ENCODE peak calls at places on chromosomes 4 and X, in nine cellular contexts. H is mesendoderm, L is GM06990, Q is heart right ventricle, X is choroid plexus epithelial cell, W is kidney, Y is OCI-LY7, G is IMR-90, A is uterus. Z is an unnamed sample.

GRCh38 chr4:3368841-3369760 is 72.7 kb upstream of the HGFAC start:
- DNase-seq in H (peak; percentile 18), L (no peak), Q (no peak), X (no peak), W (no peak), Y (no peak), G (no peak), A (no peak), Z (no peak)

GRCh38 chr4:22090655-22091350 is 142.2 kb upstream of the KCNIP4 start:
- DNase-seq in H (no peak), L (no peak), Q (no peak), X (no peak), W (no peak), Y (no peak), G (no peak), A (no peak), Z (no peak)

GRCh38 chr4:77699731-77700210 is 94.2 kb downstream of the CXCL13 start:
- DNase-seq in H (peak; percentile 93), L (no peak), Q (no peak), X (peak; percentile 95), W (no peak), Y (peak; percentile 9), G (peak; percentile 93), A (no peak), Z (no peak)

GRCh38 chrX:129574214-129574613 is 34.2 kb downstream of the OCRL start:
- DNase-seq in H (no peak), L (no peak), Q (no peak), X (no peak), W (no peak), Y (no peak), G (no peak), A (no peak), Z (no peak)

GRCh38 chr4:40702800-40703151 is 47.0 kb upstream of the NSUN7 start:
- DNase-seq in H (no peak), L (no peak), Q (no peak), X (no peak), W (no peak), Y (no peak), G (no peak), A (no peak), Z (no peak)

GRCh38 chrX:64379924-64380323 is 15.3 kb downstream of the MTMR8 start:
- DNase-seq in H (no peak), L (no peak), Q (no peak), X (no peak), W (no peak), Y (no peak), G (no peak), A (no peak), Z (no peak)

GRCh38 chr4:72216539-72217277 is 184.9 kb downstream of the NPFFR2 start:
- DNase-seq in H (no peak), L (no peak), Q (no peak), X (no peak), W (peak; percentile 58), Y (no peak), G (no peak), A (no peak), Z (no peak)

GRCh38 chrX:77298296-77298695 is 148.9 kb upstream of the FGF16 start:
- DNase-seq in H (no peak), L (no peak), Q (no peak), X (no peak), W (no peak), Y (no peak), G (no peak), A (no peak), Z (no peak)

GRCh38 chrX:39773923-39774803 is 323.6 kb downstream of the BCOR start:
- DNase-seq in H (no peak), L (no peak), Q (no peak), X (peak; percentile 50), W (no peak), Y (no peak), G (peak; percentile 28), A (no peak), Z (no peak)

GRCh38 chr4:41934813-41935651 is at the start of gene TMEM33:
- DNase-seq in H (peak; percentile 96), L (peak; percentile 86), Q (peak; percentile 90), X (peak; percentile 85), W (peak; percentile 90), Y (peak; percentile 90), G (peak; percentile 79), A (peak; percentile 84), Z (peak; percentile 87)

GRCh38 chr4:78121338-78121904 is 64.3 kb downstream of the FRAS1 start:
- DNase-seq in H (no peak), L (no peak), Q (peak; percentile 48), X (no peak), W (no peak), Y (no peak), G (no peak), A (no peak), Z (no peak)

GRCh38 chrX:12526296-12526695 is 264.9 kb upstream of the PRPS2 start:
- DNase-seq in H (peak; percentile 18), L (no peak), Q (no peak), X (no peak), W (no peak), Y (no peak), G (no peak), A (no peak), Z (no peak)

GRCh38 chr4:150253965-150254364 is 175.7 kb downstream of the DCLK2 start:
- DNase-seq in H (no peak), L (no peak), Q (no peak), X (no peak), W (peak; percentile 47), Y (no peak), G (no peak), A (no peak), Z (no peak)

GRCh38 chr4:105128208-105128607 is 18.5 kb upstream of the TET2 start:
- DNase-seq in H (no peak), L (no peak), Q (no peak), X (no peak), W (no peak), Y (no peak), G (no peak), A (no peak), Z (no peak)

GRCh38 chr4:184680698-184681097 is 31.2 kb downstream of the PRIMPOL start:
- DNase-seq in H (no peak), L (no peak), Q (no peak), X (no peak), W (no peak), Y (no peak), G (no peak), A (no peak), Z (no peak)

GRCh38 chr4:186204103-186204559 is 12.8 kb downstream of the CYP4V2 start:
- DNase-seq in H (peak; percentile 6), L (peak; percentile 72), Q (no peak), X (peak; percentile 74), W (no peak), Y (no peak), G (peak; percentile 85), A (no peak), Z (no peak)

GRCh38 chr4:83850435-83850834 is 314.5 kb downstream of the GPAT3 start:
- DNase-seq in H (peak; percentile 41), L (no peak), Q (no peak), X (peak; percentile 39), W (no peak), Y (no peak), G (peak; percentile 52), A (no peak), Z (no peak)

GRCh38 chrX:79477691-79478090 is 110.6 kb upstream of the ITM2A start:
- DNase-seq in H (no peak), L (no peak), Q (no peak), X (no peak), W (no peak), Y (no peak), G (no peak), A (no peak), Z (no peak)

GRCh38 chr4:6177587-6178197 is 22.7 kb downstream of the JAKMIP1 start:
- DNase-seq in H (peak; percentile 74), L (peak; percentile 59), Q (no peak), X (no peak), W (no peak), Y (peak; percentile 78), G (no peak), A (no peak), Z (no peak)
- H3K4me3 ChIP-seq in H (no peak overlapping the region), L (no peak overlapping the region), Q (no peak overlapping the region), X (no peak overlapping the region), W (no peak overlapping the region), Y (peak overlapping the region; percentile 31), G (no peak overlapping the region), A (no peak overlapping the region), Z (no peak overlapping the region)

GRCh38 chrX:132956421-132957210 is 1.8 kb downstream of the HS6ST2 start:
- DNase-seq in H (no peak), L (peak; percentile 6), Q (no peak), X (no peak), W (peak; percentile 77), Y (no peak), G (no peak), A (peak; percentile 21), Z (no peak)
- H3K4me3 ChIP-seq in H (no peak overlapping the region), L (no peak overlapping the region), Q (peak overlapping the region; percentile 55), X (peak overlapping the region; percentile 28), W (peak overlapping the region; percentile 38), Y (no peak overlapping the region), G (no peak overlapping the region), A (peak overlapping the region; percentile 45), Z (peak overlapping the region; percentile 12)

GRCh38 chrX:110159865-110160264 is 157.0 kb downstream of the TMEM164 start:
- DNase-seq in H (no peak), L (no peak), Q (no peak), X (no peak), W (no peak), Y (no peak), G (no peak), A (no peak), Z (no peak)

GRCh38 chrX:110162131-110162530 is 155.8 kb downstream of the AMMECR1 start:
- DNase-seq in H (no peak), L (no peak), Q (no peak), X (no peak), W (no peak), Y (no peak), G (no peak), A (no peak), Z (no peak)

GRCh38 chrX:110161361-110161686 is 156.6 kb downstream of the AMMECR1 start:
- DNase-seq in H (no peak), L (no peak), Q (no peak), X (no peak), W (no peak), Y (no peak), G (no peak), A (no peak), Z (no peak)

GRCh38 chrX:110163488-110163887 is 154.4 kb downstream of the AMMECR1 start:
- DNase-seq in H (no peak), L (no peak), Q (no peak), X (peak; percentile 17), W (no peak), Y (no peak), G (peak; percentile 66), A (no peak), Z (no peak)

DNA sequence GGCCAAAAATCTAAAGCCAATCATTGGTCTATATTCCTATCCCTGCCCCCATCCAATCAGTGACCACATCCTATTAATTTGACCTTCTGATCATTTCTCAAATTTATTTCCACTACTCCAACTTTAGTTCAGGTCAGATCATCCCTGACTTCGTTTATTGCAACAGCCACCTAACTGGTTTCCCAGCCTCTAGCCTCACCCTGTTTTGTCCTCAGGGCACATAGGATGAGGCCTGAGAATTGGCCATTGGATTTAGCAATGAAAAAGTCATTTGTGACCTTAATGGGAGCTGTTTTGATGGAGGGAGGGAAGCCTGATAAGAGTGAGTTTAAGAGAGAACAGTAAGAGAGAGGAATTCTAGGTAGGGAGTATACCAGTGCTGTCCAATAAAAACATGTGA is 155.0 kb downstream of the AMMECR1 start:
- DNase-seq in H (no peak), L (no peak), Q (no peak), X (no peak), W (no peak), Y (no peak), G (no peak), A (no peak), Z (no peak)
- H3K4me3 ChIP-seq in H (no peak overlapping the region), L (no peak overlapping the region), Q (no peak overlapping the region), X (no peak overlapping the region), W (no peak overlapping the region), Y (no peak overlapping the region), G (no peak overlapping the region), A (no peak overlapping the region), Z (no peak overlapping the region)

GRCh38 chr4:153347117-153347516 is 2.6 kb downstream of the MND1 start:
- DNase-seq in H (no peak), L (no peak), Q (no peak), X (no peak), W (no peak), Y (peak; percentile 66), G (no peak), A (no peak), Z (no peak)
- H3K4me3 ChIP-seq in H (no peak overlapping the region), L (no peak overlapping the region), Q (no peak overlapping the region), X (no peak overlapping the region), W (no peak overlapping the region), Y (peak overlapping the region; percentile 87), G (no peak overlapping the region), A (no peak overlapping the region), Z (no peak overlapping the region)